ENCODE peak calls at places on chromosomes 11 and 22, in seven cellular contexts. I is HepG2, N is IMR-90, H is K562, M is SK-N-SH, R is H1, C is GM12878. Z is an unnamed sample.

GRCh38 chr22:47033648-47034000 is 271.2 kb downstream of the TBC1D22A start:
- DNase-seq in N (no peak), M (no peak), H (no peak), I (no peak), C (no peak), R (no peak), Z (no peak)

GRCh38 chr11:128448487-128448886 is 138.9 kb downstream of the ETS1 start:
- DNase-seq in H (no peak), C (no peak), M (no peak), I (peak; percentile 89), R (peak; percentile 25), N (peak; percentile 87), Z (peak; percentile 75)

GRCh38 chr22:27714076-27714475 is 87.5 kb downstream of the MN1 start:
- DNase-seq in I (no peak), M (no peak), C (no peak), H (no peak), N (no peak), R (no peak), Z (no peak)

GRCh38 chr11:16737860-16738197 is 618 bp upstream of the C11orf58 start:
- DNase-seq in M (peak; percentile 47), N (peak; percentile 4), R (no peak), I (peak; percentile 22), C (no peak), H (no peak), Z (peak; percentile 15)

GRCh38 chr22:20967697-20968201 is 694 bp downstream of the AIFM3 start:
- DNase-seq in N (no peak), C (no peak), I (no peak), R (no peak), H (peak; percentile 84), M (peak; percentile 47), Z (no peak)

GRCh38 chr22:36052505-36052941 is 23.9 kb upstream of the RBFOX2 start:
- DNase-seq in R (no peak), H (peak; percentile 60), M (no peak), N (peak; percentile 57), C (no peak), I (no peak), Z (peak; percentile 13)

GRCh38 chr11:122138759-122139594 is 23.0 kb upstream of the BLID start:
- DNase-seq in M (no peak), R (no peak), H (no peak), N (peak; percentile 56), I (no peak), C (no peak), Z (no peak)

GRCh38 chr22:43509337-43509736 is 97.5 kb downstream of the MPPED1 start:
- DNase-seq in R (no peak), N (no peak), C (no peak), M (no peak), H (no peak), I (no peak), Z (no peak)

GRCh38 chr11:121570453-121570852 is 117.7 kb upstream of the SORL1-AS1 start:
- DNase-seq in M (no peak), N (no peak), I (no peak), R (no peak), C (no peak), H (no peak), Z (no peak)

GRCh38 chr11:69854719-69855118 is 35.5 kb upstream of the FGF3 start:
- DNase-seq in C (no peak), N (peak; percentile 50), H (no peak), M (no peak), R (no peak), I (no peak), Z (peak; percentile 27)

GRCh38 chr11:43735115-43735514 is 54.6 kb downstream of the HSD17B12 start:
- DNase-seq in R (no peak), I (no peak), N (no peak), C (no peak), M (no peak), H (no peak), Z (no peak)

GRCh38 chr22:47345025-47345424 is 582.6 kb downstream of the TBC1D22A start:
- DNase-seq in R (no peak), C (no peak), I (no peak), N (no peak), M (no peak), H (no peak), Z (no peak)

GRCh38 chr11:82898242-82898641 is 2.0 kb downstream of the PRCP start:
- DNase-seq in N (no peak), M (no peak), H (no peak), I (no peak), R (no peak), C (no peak), Z (no peak)

GRCh38 chr11:15229069-15229468 is 114.3 kb downstream of the INSC start:
- DNase-seq in I (no peak), H (no peak), M (no peak), N (peak; percentile 16), R (no peak), C (no peak), Z (no peak)

GRCh38 chr11:117384045-117384444 is 56.4 kb downstream of the CEP164 start:
- DNase-seq in H (no peak), M (no peak), R (no peak), C (no peak), I (peak; percentile 13), N (peak; percentile 96), Z (peak; percentile 31)

GRCh38 chr11:116458546-116458945 is 314.2 kb downstream of the BUD13 start:
- DNase-seq in C (no peak), I (no peak), M (no peak), N (no peak), R (no peak), H (no peak), Z (no peak)

GRCh38 chr22:37940698-37941376 is 12.6 kb downstream of the C22orf23 start:
- DNase-seq in M (no peak), H (no peak), I (no peak), R (no peak), N (no peak), C (no peak), Z (no peak)

GRCh38 chr11:1077417-1078119 is 2.9 kb downstream of the MUC2 start:
- DNase-seq in R (no peak), M (no peak), I (no peak), N (no peak), C (no peak), H (no peak), Z (no peak)

GRCh38 chr22:41405588-41405987 is 23.8 kb downstream of the TEF start:
- DNase-seq in R (no peak), N (no peak), C (no peak), I (no peak), M (no peak), H (no peak), Z (no peak)

GRCh38 chr11:19558189-19558986 is 154.2 kb upstream of the NAV2 start:
- DNase-seq in I (no peak), R (no peak), H (no peak), M (no peak), N (no peak), C (no peak), Z (no peak)

GRCh38 chr22:23394525-23395326 is 185.4 kb downstream of the IGLL1 start:
- DNase-seq in C (no peak), N (no peak), M (no peak), R (no peak), H (no peak), I (no peak), Z (no peak)

GRCh38 chr11:1344056-1344635 is 34.7 kb upstream of the TOLLIP start:
- DNase-seq in N (no peak), C (no peak), I (no peak), H (no peak), R (no peak), M (no peak), Z (no peak)

GRCh38 chr22:39745789-39746188 is 147.8 kb downstream of the ENTHD1 start:
- DNase-seq in M (no peak), H (no peak), N (no peak), I (no peak), R (no peak), C (peak; percentile 16), Z (no peak)
- TF ChIP-seq USF2 in M (no peak), H (no peak), N (no peak), I (no peak), R (no peak), C (no peak), Z (no peak)

DNA sequence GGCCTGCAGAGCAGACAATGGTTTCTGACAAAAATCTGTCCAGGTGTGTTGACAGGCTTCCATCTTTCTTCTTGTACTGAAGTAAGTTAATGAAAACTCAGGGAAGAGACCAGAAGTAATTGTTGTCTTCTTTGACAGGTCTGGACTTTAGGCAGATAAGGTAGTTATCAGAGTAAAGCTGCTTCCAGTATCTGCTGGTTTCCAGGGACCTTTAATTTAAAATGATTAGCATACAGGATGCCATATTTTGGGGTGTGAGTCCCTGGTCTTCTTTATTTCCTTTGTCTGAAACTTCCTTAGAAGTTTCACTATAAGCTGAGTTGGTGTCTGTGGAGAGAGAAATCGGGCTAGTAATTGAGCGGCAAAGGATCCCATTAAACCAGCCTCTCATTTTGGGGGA is 1.5 kb downstream of the TMX2 start:
- DNase-seq in I (no peak), C (no peak), M (no peak), H (no peak), N (no peak), R (no peak), Z (no peak)
- H3K4me3 ChIP-seq in I (peak overlapping the region; percentile 98), C (peak overlapping the region; percentile 97), M (peak overlapping the region; percentile 98), H (peak overlapping the region; percentile 95), N (peak overlapping the region; percentile 17), R (peak overlapping the region; percentile 91), Z (peak overlapping the region; percentile 95)

DNA sequence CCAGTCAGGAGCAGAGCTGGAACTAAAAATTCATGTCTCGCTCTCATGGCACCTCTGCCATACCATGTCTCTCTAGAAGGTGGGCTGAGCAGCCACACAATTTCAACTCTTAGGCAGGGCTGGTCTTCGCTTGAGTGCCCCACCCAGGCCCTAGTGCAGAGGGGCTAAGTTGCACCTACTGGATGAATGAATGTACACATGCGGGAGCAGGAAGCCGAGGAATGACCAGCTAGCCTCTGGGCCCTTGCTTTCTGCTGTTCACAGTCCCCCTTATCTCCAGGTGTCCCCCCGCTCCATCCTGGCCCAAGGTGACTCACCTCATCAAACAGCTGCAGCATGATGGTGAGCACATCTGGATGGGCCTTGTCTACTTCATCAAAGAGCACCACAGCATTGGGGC is 57.5 kb upstream of the PHOX2A start:
- DNase-seq in I (no peak), C (no peak), R (no peak), H (no peak), M (no peak), N (no peak), Z (no peak)
- TF ChIP-seq USF2 in I (no peak), C (no peak), R (no peak), H (no peak), M (no peak), N (no peak), Z (no peak)

DNA sequence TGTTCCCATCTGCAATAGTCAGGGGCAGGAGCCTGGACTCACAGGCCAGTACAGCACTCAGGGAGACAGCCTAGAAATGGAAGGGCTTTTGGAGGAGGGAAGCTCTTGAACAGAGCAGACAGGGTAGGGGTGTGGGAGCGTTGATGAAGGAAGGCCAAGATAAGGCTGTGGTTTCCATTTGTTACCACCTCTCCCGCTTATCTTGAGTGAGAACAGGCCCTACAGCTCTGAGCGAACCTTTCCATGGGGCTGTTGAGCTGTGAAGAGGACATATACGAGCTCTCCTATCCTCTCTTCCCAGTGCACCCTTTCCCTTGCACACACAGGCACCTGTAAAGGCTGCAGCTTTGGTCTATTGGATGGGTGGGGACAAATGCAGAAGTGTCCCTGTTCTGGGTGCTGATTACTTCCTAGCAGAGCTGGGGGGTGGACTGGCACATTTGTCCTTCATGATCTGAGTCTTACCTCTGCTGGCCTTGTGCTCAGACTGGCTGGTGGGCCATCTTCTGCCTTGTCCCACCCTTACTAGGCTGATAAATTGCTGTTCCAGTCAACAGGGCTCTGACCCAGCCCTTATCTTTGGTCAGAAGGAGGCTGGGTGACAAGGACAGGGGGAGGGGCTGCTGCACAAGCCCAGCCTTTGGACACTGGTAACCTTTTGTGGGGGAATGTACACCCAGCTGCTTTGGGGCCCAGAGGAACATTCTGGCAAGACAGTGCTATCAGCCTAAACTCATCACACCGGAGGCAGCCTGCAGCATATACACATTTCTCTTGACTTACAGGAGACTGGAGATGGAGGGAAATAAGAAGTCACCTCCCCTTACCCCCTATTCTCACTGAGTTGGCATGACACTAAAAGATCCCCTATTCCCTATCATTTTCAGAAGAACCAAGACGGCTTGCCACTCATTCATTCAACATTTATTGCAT is 80.1 kb upstream of the NNMT start:
- DNase-seq in C (no peak), N (no peak), H (peak; percentile 85), I (no peak), R (no peak), M (no peak), Z (no peak)
- H3K4me3 ChIP-seq in C (no peak overlapping the region), N (no peak overlapping the region), H (peak overlapping the region; percentile 7), I (no peak overlapping the region), R (no peak overlapping the region), M (no peak overlapping the region), Z (no peak overlapping the region)